ENCODE peak calls at places on chromosomes 1 and 21, in nine cellular contexts. S is NCI-H524; T is NCI-H1417; Y is body of pancreas; G is MCF 10A; Q is effector memory CD4-positive, alpha-beta T cell; M is lower leg skin; L is HT1080; A is caudate nucleus. D is an unnamed sample.

GRCh38 chr1:234437423-234438171 is 41.4 kb downstream of the TARBP1 start:
- DNase-seq in S (no peak), L (peak; percentile 7), T (no peak), M (no peak), Y (peak; percentile 19), G (peak; percentile 34), Q (no peak), A (no peak), D (no peak)

GRCh38 chr1:58714594-58714993 is 14.7 kb upstream of the MYSM1 start:
- DNase-seq in S (no peak), L (no peak), A (peak; percentile 2), T (peak; percentile 54), G (no peak), M (no peak), Q (no peak), Y (no peak), D (no peak)

GRCh38 chr1:153058826-153059784 is 1.8 kb upstream of the SPRR2A start:
- DNase-seq in Q (no peak), S (no peak), L (no peak), G (no peak), Y (no peak), T (no peak), A (no peak), M (no peak), D (no peak)

GRCh38 chr1:64098436-64098835 is 105.0 kb upstream of the UBE2U start:
- DNase-seq in A (no peak), S (no peak), T (no peak), M (no peak), G (no peak), Y (no peak), L (no peak), Q (no peak), D (peak; percentile 48)

GRCh38 chr1:204417231-204417997 is 5.8 kb upstream of the PPP1R15B start:
- DNase-seq in L (peak; percentile 91), S (no peak), G (peak; percentile 100), Q (no peak), Y (peak; percentile 81), T (no peak), M (peak; percentile 91), A (peak; percentile 56), D (peak; percentile 73)

GRCh38 chr1:82388679-82389078 is 587.9 kb downstream of the ADGRL2 start:
- DNase-seq in S (no peak), Q (no peak), A (no peak), M (no peak), G (peak; percentile 97), T (peak; percentile 63), Y (no peak), L (peak; percentile 64), D (no peak)

GRCh38 chr1:180791806-180792205 is 120.9 kb upstream of the KIAA1614 start:
- DNase-seq in A (no peak), Y (no peak), S (no peak), L (peak; percentile 76), Q (no peak), M (no peak), T (no peak), G (peak; percentile 51), D (no peak)

GRCh38 chr1:225919906-225920305 is 4.1 kb downstream of the PYCR2 start:
- DNase-seq in G (peak; percentile 98), Y (peak; percentile 86), Q (no peak), M (peak; percentile 92), T (peak; percentile 54), L (peak; percentile 50), A (peak; percentile 80), S (no peak), D (no peak)

GRCh38 chr21:37601915-37602314 is 235.3 kb downstream of the DYRK1A start:
- DNase-seq in A (no peak), T (no peak), Y (no peak), L (no peak), Q (no peak), G (no peak), M (no peak), S (no peak), D (no peak)

GRCh38 chr1:17425806-17426205 is 13.7 kb downstream of the RCC2 start:
- DNase-seq in M (no peak), T (no peak), Q (no peak), G (no peak), L (no peak), S (no peak), Y (no peak), A (no peak), D (no peak)

GRCh38 chr1:206538901-206539655 is 31.7 kb downstream of the RASSF5 start:
- DNase-seq in G (no peak), L (no peak), M (no peak), T (no peak), Q (no peak), S (no peak), Y (no peak), A (no peak), D (no peak)

GRCh38 chr1:3022976-3023375 is 1.7 kb downstream of the ACTRT2 start:
- DNase-seq in S (no peak), L (no peak), Q (no peak), T (no peak), G (no peak), A (no peak), Y (no peak), M (peak; percentile 78), D (no peak)

GRCh38 chr1:107532318-107532717 is 391.5 kb downstream of the NTNG1 start:
- DNase-seq in A (no peak), T (peak; percentile 23), L (peak; percentile 18), M (no peak), S (peak; percentile 87), G (peak; percentile 59), Q (no peak), Y (no peak), D (no peak)

GRCh38 chr1:4752059-4752458 is 97.7 kb downstream of the AJAP1 start:
- DNase-seq in S (no peak), Y (no peak), M (no peak), G (no peak), L (no peak), T (no peak), Q (no peak), A (no peak), D (no peak)

GRCh38 chr1:158121604-158122254 is 59.0 kb upstream of the CD1D start:
- DNase-seq in A (peak; percentile 46), T (peak; percentile 62), Q (no peak), M (peak; percentile 70), L (peak; percentile 46), Y (peak; percentile 47), S (peak; percentile 31), G (peak; percentile 85), D (peak; percentile 89)

GRCh38 chr21:23887709-23888303 is 1719.5 kb downstream of the MRPL39 start:
- DNase-seq in G (no peak), A (no peak), Y (no peak), Q (peak; percentile 6), M (no peak), L (peak; percentile 41), T (no peak), S (no peak), D (no peak)

GRCh38 chr21:16330340-16331319 is 600.8 kb downstream of the USP25 start:
- DNase-seq in S (peak; percentile 43), Y (no peak), A (peak; percentile 34), G (peak; percentile 77), M (no peak), L (peak; percentile 62), T (peak; percentile 89), Q (no peak), D (no peak)

GRCh38 chr1:207941664-207942063 is 30.7 kb upstream of the CD34 start:
- DNase-seq in S (no peak), Q (no peak), T (no peak), A (peak; percentile 32), Y (peak; percentile 50), G (peak; percentile 48), L (no peak), M (peak; percentile 95), D (no peak)

GRCh38 chr21:46126321-46127238 is 28.7 kb downstream of the COL6A2 start:
- DNase-seq in S (no peak), M (peak; percentile 86), A (no peak), Q (no peak), Y (peak; percentile 6), T (no peak), L (no peak), G (no peak), D (peak; percentile 51)